ENCODE peak calls at places on chromosome 19, in ten cellular contexts. O, U, E, F, Y, T, A, K, Z and M are unnamed samples.

GRCh38 chr19:4660181-4660791 is 9.9 kb downstream of the MYDGF start:
- DNase-seq in U (no peak), T (peak; percentile 50), E (peak; percentile 39), O (no peak), F (no peak), K (no peak), Y (no peak), A (no peak), Z (no peak), M (no peak)

GRCh38 chr19:49869009-49869483 is 1.7 kb upstream of the PNKP start:
- DNase-seq in Z (peak; percentile 86), A (no peak), U (no peak), Y (no peak), K (no peak), T (no peak), O (no peak), F (peak; percentile 71), E (no peak), M (no peak)

GRCh38 chr19:19067276-19068072 is 3.7 kb downstream of the SLC25A42 start:
- DNase-seq in F (no peak), K (no peak), Y (no peak), T (no peak), E (no peak), U (no peak), O (no peak), A (no peak), Z (no peak), M (no peak)

GRCh38 chr19:18339703-18340102 is 695 bp upstream of the PGPEP1 start:
- DNase-seq in U (no peak), K (no peak), Z (no peak), O (no peak), Y (no peak), T (no peak), F (no peak), E (peak; percentile 58), A (no peak), M (no peak)

GRCh38 chr19:41553804-41554203 is 22.2 kb upstream of the CEACAM21 start:
- DNase-seq in E (no peak), O (no peak), U (no peak), F (no peak), K (no peak), Y (no peak), A (no peak), Z (no peak), T (no peak), M (no peak)

GRCh38 chr19:49605605-49606004 is 14.6 kb downstream of the PRR12 start:
- DNase-seq in E (no peak), U (no peak), K (no peak), O (no peak), Y (no peak), Z (no peak), T (no peak), A (no peak), F (no peak), M (no peak)

GRCh38 chr19:33559996-33560395 is 38.4 kb upstream of the PEPD start:
- DNase-seq in T (no peak), O (no peak), U (no peak), Y (no peak), K (no peak), F (no peak), Z (no peak), E (no peak), A (no peak), M (no peak)

GRCh38 chr19:45100797-45101196 is 7.8 kb downstream of the PPP1R37 start:
- DNase-seq in T (no peak), F (no peak), Z (no peak), O (peak; percentile 75), A (no peak), E (peak; percentile 35), U (no peak), Y (no peak), K (no peak), M (no peak)

GRCh38 chr19:40387151-40387550 is 2.8 kb downstream of the HIPK4 start:
- DNase-seq in F (no peak), E (no peak), Z (no peak), U (no peak), A (no peak), T (no peak), K (no peak), O (no peak), Y (no peak), M (no peak)

GRCh38 chr19:37691881-37692504 is 27.6 kb downstream of the ZNF607 start:
- DNase-seq in U (peak; percentile 84), A (peak; percentile 10), K (peak; percentile 51), O (peak; percentile 83), E (peak; percentile 42), Y (peak; percentile 61), Z (no peak), F (peak; percentile 58), T (peak; percentile 76), M (peak; percentile 69)

GRCh38 chr19:41421314-41421713 is 5.9 kb downstream of the B3GNT8 start:
- DNase-seq in T (no peak), F (no peak), A (no peak), O (no peak), U (peak; percentile 81), K (no peak), Z (peak; percentile 14), E (no peak), Y (no peak), M (no peak)

GRCh38 chr19:48708471-48708870 is 11.1 kb downstream of the MAMSTR start:
- DNase-seq in U (no peak), T (no peak), Y (no peak), K (no peak), F (no peak), A (no peak), E (no peak), O (no peak), Z (no peak), M (no peak)

GRCh38 chr19:10406191-10406590 is 2.8 kb upstream of the CDC37 start:
- DNase-seq in O (no peak), A (no peak), Z (no peak), E (no peak), T (no peak), Y (no peak), K (no peak), F (no peak), U (no peak), M (no peak)

GRCh38 chr19:15104003-15104402 is 3.2 kb upstream of the SYDE1 start:
- DNase-seq in K (no peak), Y (no peak), A (no peak), O (no peak), T (no peak), U (no peak), F (no peak), E (no peak), Z (no peak), M (no peak)

GRCh38 chr19:16883518-16883917 is 5.3 kb upstream of the F2RL3 start:
- DNase-seq in U (no peak), E (no peak), A (peak; percentile 68), O (no peak), Z (no peak), K (peak; percentile 55), Y (no peak), T (no peak), F (no peak), M (no peak)

GRCh38 chr19:33434090-33434885 is 60.8 kb downstream of the CEBPG start:
- DNase-seq in U (peak; percentile 27), F (no peak), T (no peak), Z (no peak), E (no peak), Y (no peak), O (no peak), A (no peak), K (peak; percentile 33), M (no peak)

GRCh38 chr19:56252699-56253422 is 19.7 kb upstream of the EDDM13 start:
- DNase-seq in A (peak; percentile 50), F (peak; percentile 58), O (peak; percentile 86), Y (peak; percentile 25), T (peak; percentile 94), Z (peak; percentile 79), U (peak; percentile 80), E (peak; percentile 67), K (no peak), M (peak; percentile 81)

GRCh38 chr19:4015705-4016402 is 8.3 kb downstream of the PIAS4 start:
- DNase-seq in E (no peak), U (no peak), O (no peak), Y (no peak), K (no peak), T (no peak), A (no peak), F (no peak), Z (no peak), M (no peak)

GRCh38 chr19:19170053-19170945 is at the start of gene MEF2B:
- DNase-seq in U (peak; percentile 89), Z (peak; percentile 79), K (no peak), T (peak; percentile 78), A (peak; percentile 92), O (peak; percentile 56), E (peak; percentile 51), F (peak; percentile 51), Y (peak; percentile 42), M (peak; percentile 86)

GRCh38 chr19:18093439-18094161 is 4.0 kb upstream of the MAST3 start:
- DNase-seq in F (no peak), O (peak; percentile 18), T (no peak), Y (no peak), E (peak; percentile 68), Z (no peak), K (no peak), A (peak; percentile 82), U (no peak), M (no peak)

GRCh38 chr19:13902993-13903555 is 2.8 kb downstream of the BRME1 start:
- DNase-seq in Z (no peak), E (peak; percentile 37), F (no peak), O (no peak), T (no peak), U (no peak), Y (no peak), K (no peak), A (no peak), M (no peak)

GRCh38 chr19:47309038-47309437 is 623 bp upstream of the C5AR1 start:
- DNase-seq in T (no peak), Z (no peak), A (no peak), O (no peak), F (no peak), Y (no peak), K (no peak), U (no peak), E (no peak), M (no peak)